ENCODE peak calls at places on chromosomes 13 and 19, in ten cellular contexts. One of them, this sample, is unnamed.

GRCh38 chr13:38905861-38906260 is 84.8 kb downstream of the STOML3 start:
- DNase-seq in RWPE1: peak; percentile 44
- DNase-seq in retinal pigment epithelial cell: peak; percentile 72
- DNase-seq in thoracic aorta: no peak
- DNase-seq in mesothelial cell of epicardium: no peak
- DNase-seq in ovary: no peak
- DNase-seq in mammary epithelial cell: peak; percentile 68
- DNase-seq in transverse colon: no peak
- DNase-seq in cardiac fibroblast: no peak
- DNase-seq in GM10248: no peak
- DNase-seq in this sample: peak; percentile 89

GRCh38 chr19:6987850-6988249 is 33.4 kb downstream of the MBD3L2B start:
- DNase-seq in cardiac fibroblast: no peak
- DNase-seq in GM10248: no peak
- DNase-seq in mammary epithelial cell: no peak
- DNase-seq in retinal pigment epithelial cell: no peak
- DNase-seq in thoracic aorta: no peak
- DNase-seq in mesothelial cell of epicardium: no peak
- DNase-seq in ovary: no peak
- DNase-seq in RWPE1: no peak
- DNase-seq in transverse colon: no peak
- DNase-seq in this sample: no peak

GRCh38 chr19:56321254-56321980 is 6.8 kb upstream of the ZSCAN5A start:
- DNase-seq in cardiac fibroblast: no peak
- DNase-seq in transverse colon: no peak
- DNase-seq in thoracic aorta: no peak
- DNase-seq in RWPE1: no peak
- DNase-seq in mesothelial cell of epicardium: no peak
- DNase-seq in ovary: no peak
- DNase-seq in retinal pigment epithelial cell: no peak
- DNase-seq in GM10248: no peak
- DNase-seq in mammary epithelial cell: no peak
- DNase-seq in this sample: no peak

GRCh38 chr13:99371956-99372355 is 64.8 kb upstream of the GPR183 start:
- DNase-seq in mammary epithelial cell: no peak
- DNase-seq in ovary: no peak
- DNase-seq in retinal pigment epithelial cell: no peak
- DNase-seq in cardiac fibroblast: no peak
- DNase-seq in RWPE1: no peak
- DNase-seq in mesothelial cell of epicardium: no peak
- DNase-seq in GM10248: no peak
- DNase-seq in thoracic aorta: no peak
- DNase-seq in transverse colon: no peak
- DNase-seq in this sample: no peak

GRCh38 chr19:11397089-11397610 is 13.0 kb upstream of the EPOR start:
- DNase-seq in RWPE1: no peak
- DNase-seq in mesothelial cell of epicardium: no peak
- DNase-seq in ovary: no peak
- DNase-seq in transverse colon: no peak
- DNase-seq in mammary epithelial cell: no peak
- DNase-seq in thoracic aorta: no peak
- DNase-seq in GM10248: peak; percentile 10
- DNase-seq in cardiac fibroblast: no peak
- DNase-seq in retinal pigment epithelial cell: no peak
- DNase-seq in this sample: no peak

GRCh38 chr19:38142176-38143035 is 81.6 kb downstream of the DPF1 start:
- DNase-seq in cardiac fibroblast: peak; percentile 52
- DNase-seq in mammary epithelial cell: peak; percentile 32
- DNase-seq in mesothelial cell of epicardium: peak; percentile 64
- DNase-seq in GM10248: peak; percentile 65
- DNase-seq in ovary: peak; percentile 81
- DNase-seq in transverse colon: peak; percentile 15
- DNase-seq in retinal pigment epithelial cell: no peak
- DNase-seq in thoracic aorta: no peak
- DNase-seq in RWPE1: peak; percentile 74
- DNase-seq in this sample: peak; percentile 49

GRCh38 chr13:51231456-51231855 is 9.3 kb downstream of the FAM124A start:
- DNase-seq in cardiac fibroblast: no peak
- DNase-seq in retinal pigment epithelial cell: no peak
- DNase-seq in transverse colon: no peak
- DNase-seq in mesothelial cell of epicardium: no peak
- DNase-seq in GM10248: no peak
- DNase-seq in mammary epithelial cell: no peak
- DNase-seq in RWPE1: no peak
- DNase-seq in ovary: no peak
- DNase-seq in thoracic aorta: no peak
- DNase-seq in this sample: no peak

GRCh38 chr13:19183676-19184075 is 2.1 kb upstream of the TUBA3C start:
- DNase-seq in mesothelial cell of epicardium: no peak
- DNase-seq in mammary epithelial cell: no peak
- DNase-seq in cardiac fibroblast: no peak
- DNase-seq in GM10248: no peak
- DNase-seq in retinal pigment epithelial cell: no peak
- DNase-seq in thoracic aorta: no peak
- DNase-seq in ovary: no peak
- DNase-seq in transverse colon: no peak
- DNase-seq in RWPE1: no peak
- DNase-seq in this sample: no peak

GRCh38 chr13:51451467-51452390 is 1.1 kb downstream of the INTS6 start:
- DNase-seq in ovary: peak; percentile 84
- DNase-seq in cardiac fibroblast: peak; percentile 71
- DNase-seq in mesothelial cell of epicardium: peak; percentile 71
- DNase-seq in GM10248: peak; percentile 73
- DNase-seq in retinal pigment epithelial cell: no peak
- DNase-seq in mammary epithelial cell: peak; percentile 56
- DNase-seq in RWPE1: peak; percentile 42
- DNase-seq in thoracic aorta: peak; percentile 73
- DNase-seq in transverse colon: peak; percentile 88
- DNase-seq in this sample: peak; percentile 33

GRCh38 chr19:35712910-35713845 is 4.6 kb upstream of the KMT2B start:
- DNase-seq in mesothelial cell of epicardium: no peak
- DNase-seq in ovary: no peak
- DNase-seq in GM10248: peak; percentile 83
- DNase-seq in cardiac fibroblast: no peak
- DNase-seq in retinal pigment epithelial cell: no peak
- DNase-seq in RWPE1: no peak
- DNase-seq in transverse colon: peak; percentile 63
- DNase-seq in thoracic aorta: no peak
- DNase-seq in mammary epithelial cell: no peak
- DNase-seq in this sample: no peak

GRCh38 chr13:102597029-102598015 is 536 bp downstream of the TPP2 start:
- DNase-seq in GM10248: peak; percentile 30
- DNase-seq in RWPE1: no peak
- DNase-seq in thoracic aorta: no peak
- DNase-seq in retinal pigment epithelial cell: no peak
- DNase-seq in cardiac fibroblast: peak; percentile 23
- DNase-seq in ovary: peak; percentile 60
- DNase-seq in transverse colon: peak; percentile 35
- DNase-seq in mammary epithelial cell: peak; percentile 18
- DNase-seq in mesothelial cell of epicardium: peak; percentile 49
- DNase-seq in this sample: no peak

DNA sequence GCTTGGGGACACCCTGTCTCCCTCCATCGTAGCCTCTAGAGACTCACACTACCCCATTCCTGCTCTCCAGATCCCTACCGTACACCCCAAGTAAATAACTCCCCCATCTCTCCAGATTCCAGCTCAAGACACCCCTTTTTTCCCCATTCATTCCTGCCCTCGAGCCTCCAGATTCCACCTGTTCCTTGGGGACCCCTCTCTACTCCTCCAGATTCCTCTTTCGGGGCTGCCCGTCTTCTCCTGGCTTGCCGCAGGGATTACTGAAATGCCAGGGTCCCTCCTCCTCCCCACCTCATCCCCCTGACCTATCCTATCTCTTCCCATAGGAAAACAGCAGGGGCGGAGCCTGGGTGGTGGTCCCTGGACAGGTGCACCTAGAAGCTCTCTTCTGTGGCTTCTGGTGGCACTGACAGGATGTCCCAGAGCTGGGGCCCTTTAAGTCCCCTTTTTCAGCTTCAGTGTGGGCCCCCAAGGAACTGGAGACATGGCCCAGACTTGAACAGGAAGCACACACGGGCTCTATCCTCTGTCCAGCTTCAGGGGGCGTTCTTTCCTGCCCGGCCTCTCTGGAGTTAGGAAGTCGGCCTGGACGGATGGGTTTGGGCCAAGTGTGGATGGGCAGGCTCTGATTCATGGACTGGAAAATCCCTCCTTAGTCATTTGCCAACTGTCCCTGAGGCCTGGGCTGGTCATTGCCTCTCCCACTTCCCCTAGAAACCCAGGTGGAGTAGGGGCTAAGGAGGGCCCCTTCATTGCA is 1.2 kb downstream of the ZSWIM4 start:
- DNase-seq in cardiac fibroblast: peak; percentile 97
- DNase-seq in transverse colon: peak; percentile 51
- DNase-seq in ovary: peak; percentile 67
- DNase-seq in mammary epithelial cell: peak; percentile 96
- DNase-seq in RWPE1: peak; percentile 94
- DNase-seq in mesothelial cell of epicardium: no peak
- DNase-seq in thoracic aorta: peak; percentile 77
- DNase-seq in retinal pigment epithelial cell: peak; percentile 56
- DNase-seq in GM10248: peak; percentile 67
- DNase-seq in this sample: peak; percentile 94
- TF ChIP-seq CTCF in cardiac fibroblast: peak; percentile 35
- TF ChIP-seq CTCF in transverse colon: no peak
- TF ChIP-seq CTCF in ovary: no peak
- TF ChIP-seq CTCF in mammary epithelial cell: no peak
- TF ChIP-seq CTCF in RWPE1: no peak
- TF ChIP-seq CTCF in mesothelial cell of epicardium: no peak
- TF ChIP-seq CTCF in thoracic aorta: no peak
- TF ChIP-seq CTCF in retinal pigment epithelial cell: peak; percentile 50
- TF ChIP-seq CTCF in GM10248: no peak
- TF ChIP-seq CTCF in this sample: peak; percentile 11

GRCh38 chr13:30305456-30305855 is 1.9 kb downstream of the KATNAL1 start:
- DNase-seq in RWPE1: no peak
- DNase-seq in mammary epithelial cell: no peak
- DNase-seq in mesothelial cell of epicardium: no peak
- DNase-seq in cardiac fibroblast: no peak
- DNase-seq in transverse colon: no peak
- DNase-seq in GM10248: no peak
- DNase-seq in ovary: no peak
- DNase-seq in retinal pigment epithelial cell: no peak
- DNase-seq in thoracic aorta: no peak
- DNase-seq in this sample: no peak

GRCh38 chr13:30307966-30308290 is 577 bp upstream of the KATNAL1 start:
- DNase-seq in GM10248: no peak
- DNase-seq in retinal pigment epithelial cell: no peak
- DNase-seq in thoracic aorta: no peak
- DNase-seq in RWPE1: no peak
- DNase-seq in mammary epithelial cell: no peak
- DNase-seq in mesothelial cell of epicardium: no peak
- DNase-seq in ovary: no peak
- DNase-seq in transverse colon: no peak
- DNase-seq in cardiac fibroblast: no peak
- DNase-seq in this sample: no peak

GRCh38 chr13:30306762-30307193 is 573 bp downstream of the KATNAL1 start:
- DNase-seq in cardiac fibroblast: peak; percentile 94
- DNase-seq in GM10248: peak; percentile 92
- DNase-seq in RWPE1: peak; percentile 83
- DNase-seq in thoracic aorta: peak; percentile 88
- DNase-seq in retinal pigment epithelial cell: peak; percentile 66
- DNase-seq in mammary epithelial cell: peak; percentile 87
- DNase-seq in ovary: peak; percentile 95
- DNase-seq in mesothelial cell of epicardium: peak; percentile 95
- DNase-seq in transverse colon: peak; percentile 95
- DNase-seq in this sample: peak; percentile 75

GRCh38 chr13:30308548-30308947 is 1.2 kb upstream of the KATNAL1 start:
- DNase-seq in cardiac fibroblast: peak; percentile 69
- DNase-seq in GM10248: no peak
- DNase-seq in ovary: no peak
- DNase-seq in mesothelial cell of epicardium: no peak
- DNase-seq in RWPE1: no peak
- DNase-seq in thoracic aorta: no peak
- DNase-seq in retinal pigment epithelial cell: no peak
- DNase-seq in transverse colon: no peak
- DNase-seq in mammary epithelial cell: no peak
- DNase-seq in this sample: peak; percentile 46

GRCh38 chr13:30307194-30307965 is at the start of gene KATNAL1:
- DNase-seq in thoracic aorta: peak; percentile 8
- DNase-seq in transverse colon: peak; percentile 78
- DNase-seq in ovary: peak; percentile 89
- DNase-seq in retinal pigment epithelial cell: no peak
- DNase-seq in cardiac fibroblast: peak; percentile 71
- DNase-seq in mammary epithelial cell: no peak
- DNase-seq in GM10248: peak; percentile 82
- DNase-seq in mesothelial cell of epicardium: peak; percentile 77
- DNase-seq in RWPE1: peak; percentile 49
- DNase-seq in this sample: peak; percentile 12
- TF ChIP-seq CTCF in thoracic aorta: no peak
- TF ChIP-seq CTCF in transverse colon: no peak
- TF ChIP-seq CTCF in ovary: no peak
- TF ChIP-seq CTCF in retinal pigment epithelial cell: no peak
- TF ChIP-seq CTCF in cardiac fibroblast: no peak
- TF ChIP-seq CTCF in mammary epithelial cell: no peak
- TF ChIP-seq CTCF in GM10248: no peak
- TF ChIP-seq CTCF in mesothelial cell of epicardium: no peak
- TF ChIP-seq CTCF in RWPE1: no peak
- TF ChIP-seq CTCF in this sample: no peak

DNA sequence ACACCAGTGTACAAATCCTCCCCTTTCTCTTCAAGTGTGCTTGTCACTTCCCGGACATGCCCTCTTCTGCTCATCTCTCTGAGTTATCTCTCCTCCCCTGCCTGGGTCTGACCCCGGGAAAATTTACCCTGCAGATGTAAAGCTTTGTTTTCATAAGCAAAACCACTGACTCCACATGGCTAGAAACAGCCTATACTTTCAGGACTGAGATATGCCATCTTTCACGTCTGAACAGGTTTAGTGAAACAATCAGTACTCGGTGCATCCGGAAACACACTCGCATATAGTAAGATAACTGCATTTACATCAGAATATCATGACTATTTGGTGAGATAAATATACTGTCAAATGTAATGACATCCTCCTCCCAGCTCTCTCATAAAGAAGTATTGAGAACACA is 172.8 kb downstream of the EFNB2 start:
- DNase-seq in retinal pigment epithelial cell: no peak
- DNase-seq in GM10248: no peak
- DNase-seq in ovary: no peak
- DNase-seq in RWPE1: peak; percentile 17
- DNase-seq in cardiac fibroblast: no peak
- DNase-seq in mesothelial cell of epicardium: no peak
- DNase-seq in transverse colon: no peak
- DNase-seq in mammary epithelial cell: peak; percentile 83
- DNase-seq in thoracic aorta: no peak
- DNase-seq in this sample: peak; percentile 40
- TF ChIP-seq CTCF in retinal pigment epithelial cell: no peak
- TF ChIP-seq CTCF in GM10248: no peak
- TF ChIP-seq CTCF in ovary: no peak
- TF ChIP-seq CTCF in RWPE1: no peak
- TF ChIP-seq CTCF in cardiac fibroblast: no peak
- TF ChIP-seq CTCF in mesothelial cell of epicardium: no peak
- TF ChIP-seq CTCF in transverse colon: no peak
- TF ChIP-seq CTCF in mammary epithelial cell: no peak
- TF ChIP-seq CTCF in thoracic aorta: no peak
- TF ChIP-seq CTCF in this sample: no peak

DNA sequence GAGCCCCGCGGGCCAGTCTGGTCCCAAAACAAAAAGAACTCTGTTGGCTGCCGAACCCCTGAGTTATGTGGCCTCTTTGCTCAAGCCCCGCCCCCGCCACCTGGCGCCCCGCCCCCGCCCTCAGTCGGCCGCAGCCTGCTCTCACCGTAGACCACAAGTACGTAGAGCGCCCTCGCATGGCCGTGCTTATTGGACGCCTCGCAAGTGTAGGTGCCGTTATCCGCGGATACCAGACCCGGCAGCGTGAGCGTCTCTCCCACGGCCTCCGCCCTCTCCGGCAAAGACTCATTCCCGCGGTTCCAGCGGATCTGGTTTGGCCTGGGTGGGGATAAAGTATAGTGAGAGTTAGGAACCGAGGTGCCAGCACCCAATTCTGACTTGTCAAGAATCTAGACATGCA is 5.5 kb upstream of the ZNF428 start:
- DNase-seq in mesothelial cell of epicardium: no peak
- DNase-seq in RWPE1: no peak
- DNase-seq in thoracic aorta: no peak
- DNase-seq in retinal pigment epithelial cell: no peak
- DNase-seq in transverse colon: peak; percentile 82
- DNase-seq in mammary epithelial cell: no peak
- DNase-seq in GM10248: peak; percentile 87
- DNase-seq in cardiac fibroblast: peak; percentile 56
- DNase-seq in ovary: peak; percentile 65
- DNase-seq in this sample: peak; percentile 19
- TF ChIP-seq CTCF in mesothelial cell of epicardium: no peak
- TF ChIP-seq CTCF in RWPE1: no peak
- TF ChIP-seq CTCF in thoracic aorta: no peak
- TF ChIP-seq CTCF in retinal pigment epithelial cell: no peak
- TF ChIP-seq CTCF in transverse colon: no peak
- TF ChIP-seq CTCF in mammary epithelial cell: peak; percentile 21
- TF ChIP-seq CTCF in GM10248: peak; percentile 68
- TF ChIP-seq CTCF in cardiac fibroblast: no peak
- TF ChIP-seq CTCF in ovary: no peak
- TF ChIP-seq CTCF in this sample: peak; percentile 26